ENCODE peak calls at places on chromosome 5, in five cellular contexts. A is endodermal cell; N is stimulated activated CD4-positive, alpha-beta T cell treated with anti-CD3 and anti-CD28 coated beads, TNF-alpha, amount 100 ng/mL, for 1 hour; I is myocyte; O is esophagus squamous epithelium. R is an unnamed sample.
A peak's percentile ranks its signal among the peaks of the same experiment; 100 is the strongest.

GRCh38 chr5:89204766-89205165 is 321.8 kb upstream of the MEF2C start:
- DNase-seq in A (no peak), N (no peak), I (peak; percentile 72), O (no peak), R (no peak)

GRCh38 chr5:62942384-62942783 is 363.8 kb downstream of the LRRC70 start:
- DNase-seq in A (no peak), N (no peak), I (no peak), O (no peak), R (no peak)

GRCh38 chr5:167633931-167634341 is 657.5 kb upstream of the WWC1 start:
- DNase-seq in A (no peak), N (no peak), I (peak; percentile 25), O (no peak), R (no peak)

GRCh38 chr5:55421074-55421529 is 113.3 kb downstream of the MTREX start:
- DNase-seq in A (no peak), N (no peak), I (peak; percentile 13), O (no peak), R (peak; percentile 31)

GRCh38 chr5:158388018-158388417 is 529.1 kb upstream of the CLINT1 start:
- DNase-seq in A (no peak), N (no peak), I (no peak), O (no peak), R (no peak)

GRCh38 chr5:75640826-75641225 is 29.6 kb downstream of the ANKDD1B start:
- DNase-seq in A (no peak), N (no peak), I (no peak), O (no peak), R (no peak)

GRCh38 chr5:128681764-128682664 is 144.0 kb upstream of the FBN2 start:
- DNase-seq in A (peak; percentile 59), N (no peak), I (no peak), O (no peak), R (no peak)

GRCh38 chr5:98543490-98543889 is 230.0 kb upstream of the RGMB start:
- DNase-seq in A (no peak), N (no peak), I (no peak), O (no peak), R (no peak)

GRCh38 chr5:62100201-62100600 is 205.8 kb upstream of the KIF2A start:
- DNase-seq in A (no peak), N (no peak), I (no peak), O (no peak), R (no peak)

GRCh38 chr5:9156282-9156681 is 389.6 kb downstream of the SEMA5A start:
- DNase-seq in A (peak; percentile 88), N (no peak), I (peak; percentile 41), O (no peak), R (no peak)

R was measured in activated CD8-positive, alpha-beta T cell treated with anti-CD3 and anti-CD28 coated beads, Interleukin-2, amount 10 ng/mL, durations not matched to agents 7 days and 5 days.